ENCODE peak calls at places on chromosome 4, in ten cellular contexts. P, Y, Q, O, X, K, Z, V, I and W are unnamed samples.

GRCh38 chr4:56200275-56200674 is 187.0 kb downstream of the AASDH start:
- DNase-seq in P (no peak), Y (no peak), Q (no peak), O (no peak), X (no peak), K (no peak), Z (no peak), V (no peak), I (no peak), W (no peak)

GRCh38 chr4:57190651-57191481 is 80.7 kb upstream of the IGFBP7 start:
- DNase-seq in P (peak), Y (peak), Q (peak), O (peak), X (no peak), K (peak), Z (no peak), V (peak), I (peak), W (no peak)

GRCh38 chr4:634599-634985 is 9.2 kb downstream of the PDE6B start:
- DNase-seq in P (no peak), Y (no peak), Q (no peak), O (no peak), X (no peak), K (no peak), Z (no peak), V (no peak), I (no peak), W (no peak)

GRCh38 chr4:183284965-183285364 is 35.1 kb downstream of the CLDN22 start:
- DNase-seq in P (no peak), Y (no peak), Q (peak), O (no peak), X (no peak), K (no peak), Z (no peak), V (peak), I (no peak), W (no peak)

GRCh38 chr4:48268956-48269860 is at the start of gene TEC:
- DNase-seq in P (no peak), Y (peak), Q (no peak), O (no peak), X (peak), K (peak), Z (no peak), V (no peak), I (peak), W (no peak)

GRCh38 chr4:118033148-118034060 is 882 bp upstream of the NDST3 start:
- DNase-seq in P (peak), Y (no peak), Q (peak), O (no peak), X (peak), K (peak), Z (no peak), V (peak), I (no peak), W (peak)

GRCh38 chr4:153623491-153623890 is 60.6 kb upstream of the TLR2 start:
- DNase-seq in P (no peak), Y (no peak), Q (no peak), O (no peak), X (no peak), K (no peak), Z (no peak), V (no peak), I (no peak), W (no peak)

GRCh38 chr4:115851918-115852766 is 738.7 kb upstream of the NDST4 start:
- DNase-seq in P (no peak), Y (peak), Q (peak), O (peak), X (no peak), K (peak), Z (no peak), V (no peak), I (peak), W (no peak)

GRCh38 chr4:26719954-26720552 is 136.2 kb downstream of the TBC1D19 start:
- DNase-seq in P (no peak), Y (peak), Q (peak), O (no peak), X (no peak), K (no peak), Z (no peak), V (peak), I (no peak), W (no peak)

GRCh38 chr4:184534511-184535391 is 60.4 kb upstream of the IRF2 start:
- DNase-seq in P (no peak), Y (peak), Q (peak), O (peak), X (no peak), K (no peak), Z (no peak), V (peak), I (peak), W (no peak)

GRCh38 chr4:11732155-11732554 is 303.5 kb upstream of the HS3ST1 start:
- DNase-seq in P (no peak), Y (no peak), Q (no peak), O (no peak), X (no peak), K (no peak), Z (no peak), V (no peak), I (no peak), W (no peak)

GRCh38 chr4:152784490-152785195 is 4.9 kb downstream of the ARFIP1 start:
- DNase-seq in P (no peak), Y (peak), Q (peak), O (peak), X (no peak), K (no peak), Z (no peak), V (peak), I (no peak), W (no peak)

GRCh38 chr4:150581611-150582010 is 340 bp upstream of the MAB21L2 start:
- DNase-seq in P (peak), Y (no peak), Q (peak), O (peak), X (no peak), K (peak), Z (no peak), V (no peak), I (no peak), W (no peak)

GRCh38 chr4:43356786-43357185 is 464.3 kb downstream of the GRXCR1 start:
- DNase-seq in P (no peak), Y (no peak), Q (no peak), O (no peak), X (no peak), K (no peak), Z (no peak), V (no peak), I (no peak), W (no peak)

GRCh38 chr4:109955146-109955545 is 42.5 kb downstream of the EGF start:
- DNase-seq in P (no peak), Y (no peak), Q (no peak), O (no peak), X (no peak), K (no peak), Z (no peak), V (no peak), I (no peak), W (no peak)

GRCh38 chr4:182144621-182145359 is 98.4 kb upstream of the TENM3 start:
- DNase-seq in P (no peak), Y (no peak), Q (peak), O (no peak), X (no peak), K (peak), Z (no peak), V (no peak), I (no peak), W (no peak)

GRCh38 chr4:52852041-52852440 is 10.1 kb upstream of the RASL11B start:
- DNase-seq in P (no peak), Y (no peak), Q (no peak), O (no peak), X (no peak), K (no peak), Z (no peak), V (no peak), I (no peak), W (no peak)

GRCh38 chr4:143241892-143242291 is 57.2 kb downstream of the USP38 start:
- DNase-seq in P (no peak), Y (peak), Q (no peak), O (no peak), X (no peak), K (no peak), Z (no peak), V (no peak), I (peak), W (no peak)

GRCh38 chr4:168128601-168129000 is 36.3 kb downstream of the ANXA10 start:
- DNase-seq in P (no peak), Y (no peak), Q (no peak), O (no peak), X (no peak), K (no peak), Z (no peak), V (no peak), I (no peak), W (no peak)

GRCh38 chr4:41028392-41029076 is 185.8 kb downstream of the APBB2 start:
- DNase-seq in P (no peak), Y (no peak), Q (no peak), O (peak), X (no peak), K (no peak), Z (no peak), V (peak), I (no peak), W (no peak)

GRCh38 chr4:83334425-83335241 is at the start of gene HPSE:
- DNase-seq in P (peak), Y (peak), Q (peak), O (peak), X (peak), K (peak), Z (peak), V (peak), I (peak), W (peak)

GRCh38 chr4:10460313-10461047 is 3.3 kb upstream of the ZNF518B start:
- DNase-seq in P (no peak), Y (no peak), Q (no peak), O (no peak), X (no peak), K (no peak), Z (no peak), V (no peak), I (no peak), W (no peak)

GRCh38 chr4:7239101-7239820 is 46.9 kb downstream of the SORCS2 start:
- DNase-seq in P (no peak), Y (no peak), Q (no peak), O (no peak), X (no peak), K (no peak), Z (no peak), V (no peak), I (no peak), W (no peak)

GRCh38 chr4:7236847-7237246 is 44.5 kb downstream of the SORCS2 start:
- DNase-seq in P (no peak), Y (no peak), Q (no peak), O (no peak), X (no peak), K (no peak), Z (no peak), V (no peak), I (no peak), W (no peak)

GRCh38 chr4:7237863-7238262 is 45.5 kb downstream of the SORCS2 start:
- DNase-seq in P (no peak), Y (no peak), Q (no peak), O (no peak), X (no peak), K (no peak), Z (no peak), V (peak), I (no peak), W (no peak)

GRCh38 chr4:7239844-7240243 is 47.5 kb downstream of the SORCS2 start:
- DNase-seq in P (no peak), Y (no peak), Q (no peak), O (no peak), X (no peak), K (no peak), Z (no peak), V (no peak), I (no peak), W (no peak)

GRCh38 chr4:7238300-7238960 is 46.1 kb downstream of the SORCS2 start:
- DNase-seq in P (no peak), Y (peak), Q (no peak), O (no peak), X (no peak), K (no peak), Z (no peak), V (no peak), I (no peak), W (no peak)
- TF ChIP-seq CTCF in P (no peak), Y (peak), Q (no peak), O (peak), X (peak), K (no peak), Z (no peak), V (peak), I (no peak), W (no peak)

DNA sequence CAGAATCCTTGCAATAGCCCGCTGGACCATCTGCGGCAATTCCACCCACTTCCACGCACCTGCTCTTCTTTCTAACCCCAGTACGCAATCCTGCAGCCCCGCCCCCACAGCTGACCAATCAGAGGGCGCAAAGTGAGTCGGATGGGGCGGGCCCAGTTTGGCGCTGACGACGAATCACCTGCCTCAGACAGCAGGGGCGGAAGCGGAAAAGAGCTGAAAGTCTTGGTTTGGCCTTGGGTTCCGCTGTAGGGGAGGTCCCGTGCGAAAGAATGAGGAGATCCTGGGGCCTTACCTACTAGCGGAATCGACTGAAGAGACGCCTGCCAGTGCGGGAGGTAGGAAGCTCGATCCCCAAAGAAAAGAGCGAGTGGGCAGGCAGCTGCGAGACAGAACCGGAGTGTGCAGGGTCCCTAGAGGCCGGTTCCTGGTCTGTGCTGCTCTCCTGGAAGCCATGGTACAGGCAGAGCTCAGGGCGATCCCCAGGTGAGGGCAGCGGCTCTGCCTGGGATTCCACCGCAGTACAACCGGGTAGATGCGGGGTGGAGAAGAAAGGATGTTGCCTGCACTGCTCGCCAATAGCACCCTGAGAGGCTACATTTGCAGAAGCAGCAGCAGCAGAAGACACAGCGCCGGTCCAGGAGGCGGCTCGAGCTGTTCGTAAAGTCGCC is at the start of gene TMEM184C:
- DNase-seq in P (peak), Y (peak), Q (peak), O (peak), X (peak), K (peak), Z (peak), V (peak), I (peak), W (peak)
- TF ChIP-seq CTCF in P (no peak), Y (no peak), Q (peak), O (peak), X (no peak), K (no peak), Z (no peak), V (no peak), I (no peak), W (no peak)

GRCh38 chr4:98151145-98151929 is 8.1 kb upstream of the STPG2 start:
- DNase-seq in P (no peak), Y (no peak), Q (no peak), O (no peak), X (no peak), K (no peak), Z (no peak), V (no peak), I (peak), W (no peak)

GRCh38 chr4:98148856-98149255 is 5.6 kb upstream of the STPG2 start:
- DNase-seq in P (no peak), Y (no peak), Q (no peak), O (no peak), X (no peak), K (no peak), Z (no peak), V (no peak), I (no peak), W (no peak)

GRCh38 chr4:98150092-98150761 is 7.0 kb upstream of the STPG2 start:
- DNase-seq in P (no peak), Y (no peak), Q (peak), O (no peak), X (no peak), K (no peak), Z (no peak), V (no peak), I (peak), W (no peak)
- TF ChIP-seq CTCF in P (no peak), Y (peak), Q (peak), O (no peak), X (no peak), K (peak), Z (no peak), V (peak), I (peak), W (peak)

GRCh38 chr4:74789518-74789917 is 4.8 kb downstream of the BTC start:
- DNase-seq in P (no peak), Y (no peak), Q (no peak), O (no peak), X (no peak), K (no peak), Z (no peak), V (no peak), I (no peak), W (no peak)

GRCh38 chr4:74790652-74791051 is 3.7 kb downstream of the BTC start:
- DNase-seq in P (no peak), Y (no peak), Q (no peak), O (no peak), X (no peak), K (no peak), Z (no peak), V (no peak), I (no peak), W (no peak)

GRCh38 chr4:74796631-74797030 is 2.3 kb upstream of the BTC start:
- DNase-seq in P (no peak), Y (no peak), Q (no peak), O (no peak), X (no peak), K (no peak), Z (no peak), V (no peak), I (no peak), W (no peak)

GRCh38 chr4:74794341-74794801 is at the start of gene BTC:
- DNase-seq in P (peak), Y (no peak), Q (peak), O (no peak), X (peak), K (peak), Z (peak), V (no peak), I (no peak), W (no peak)

DNA sequence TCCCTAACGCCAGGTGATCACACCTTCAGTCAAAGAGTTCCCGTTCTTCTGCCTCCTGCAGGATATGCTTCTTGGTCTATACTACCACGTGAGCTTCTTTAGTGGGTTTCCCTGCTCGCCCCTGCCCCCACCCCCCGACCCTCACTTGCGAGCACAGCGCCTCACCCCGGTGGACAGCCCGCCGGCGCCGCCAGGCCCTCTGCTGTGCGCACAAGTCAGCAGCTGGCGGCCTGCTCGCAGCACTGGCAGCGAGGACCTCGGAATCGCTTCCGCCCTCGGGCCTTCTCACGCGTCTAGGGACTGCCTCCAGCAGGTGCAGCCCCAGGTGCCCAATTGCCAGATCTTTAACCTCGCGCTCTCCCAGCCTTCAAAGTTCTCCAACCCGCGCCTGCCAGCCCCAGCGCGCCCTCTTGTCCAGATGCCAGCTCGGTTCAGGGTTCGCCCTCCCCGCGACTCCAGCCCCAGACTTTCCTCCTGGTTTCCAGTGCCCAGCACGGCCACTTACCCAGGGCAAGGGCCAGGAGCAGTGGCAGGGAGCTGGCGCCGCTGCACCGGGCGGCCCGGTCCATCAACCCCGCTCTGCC is 474 bp downstream of the BTC start:
- DNase-seq in P (peak), Y (no peak), Q (peak), O (no peak), X (peak), K (peak), Z (no peak), V (no peak), I (peak), W (peak)
- TF ChIP-seq CTCF in P (peak), Y (no peak), Q (peak), O (peak), X (peak), K (no peak), Z (no peak), V (no peak), I (no peak), W (no peak)

GRCh38 chr4:102715057-102715456 is 45.7 kb downstream of the MANBA start:
- DNase-seq in P (no peak), Y (no peak), Q (no peak), O (peak), X (no peak), K (no peak), Z (no peak), V (no peak), I (no peak), W (no peak)
- TF ChIP-seq CTCF in P (no peak), Y (peak), Q (no peak), O (peak), X (peak), K (no peak), Z (no peak), V (peak), I (no peak), W (no peak)